ENCODE peak calls at places on chromosomes 7 and 10, in nine cellular contexts. L is T-helper 2 cell; F is neural crest cell; P is stimulated activated CD4-positive, alpha-beta T cell treated with anti-CD3 and anti-CD28 coated beads, Interleukin-15, amount 100 ng/mL, for 24 hours; O is stimulated activated CD8-positive, alpha-beta memory T cell treated with anti-CD3 and anti-CD28 coated beads, Interleukin-7, amount 100 ng/mL, for 1 hour; D is NCI-H69; S is Caco-2; H is right lobe of liver; J is AG04450. M is an unnamed sample.
A peak's percentile ranks its signal among the peaks of the same experiment; 100 is the strongest.

GRCh38 chr10:86664370-86665217 is 3.7 kb upstream of the LDB3 start:
- DNase-seq in F (no peak), S (no peak), O (no peak), P (no peak), H (no peak), D (peak; percentile 41), L (no peak), J (no peak), M (no peak)

GRCh38 chr10:77208857-77209256 is 428.8 kb downstream of the KCNMA1 start:
- DNase-seq in L (no peak), H (no peak), P (no peak), D (peak; percentile 89), S (no peak), F (no peak), O (no peak), J (no peak), M (no peak)

GRCh38 chr10:36574212-36574611 is 551.2 kb upstream of the ANKRD30A start:
- DNase-seq in F (no peak), D (no peak), H (no peak), L (no peak), P (no peak), O (no peak), J (no peak), S (no peak), M (no peak)

GRCh38 chr10:49618861-49619260 is 5.0 kb downstream of the CHAT start:
- DNase-seq in J (no peak), H (no peak), S (no peak), P (no peak), O (no peak), F (no peak), D (no peak), L (no peak), M (no peak)

GRCh38 chr10:72800000-72800740 is 93.4 kb upstream of the OIT3 start:
- DNase-seq in O (no peak), P (no peak), L (no peak), F (no peak), D (peak; percentile 63), J (no peak), S (no peak), H (no peak), M (no peak)

GRCh38 chr7:90251304-90251635 is 6.3 kb downstream of the CFAP69 start:
- DNase-seq in S (no peak), H (no peak), P (no peak), O (no peak), L (no peak), D (no peak), J (no peak), F (no peak), M (no peak)

GRCh38 chr7:73343671-73344380 is 15.9 kb downstream of the FKBP6 start:
- DNase-seq in J (no peak), O (no peak), H (no peak), S (no peak), P (no peak), D (no peak), L (no peak), F (no peak), M (no peak)

GRCh38 chr7:140810830-140811556 is 113.7 kb downstream of the BRAF start:
- DNase-seq in F (peak; percentile 73), L (peak; percentile 34), H (no peak), S (peak; percentile 73), J (peak; percentile 36), P (peak; percentile 60), D (peak; percentile 83), O (peak; percentile 17), M (peak; percentile 33)

GRCh38 chr10:124459395-124459794 is 2.2 kb upstream of the LHPP start:
- DNase-seq in L (no peak), S (no peak), D (no peak), O (no peak), F (no peak), H (no peak), J (no peak), P (no peak), M (no peak)

GRCh38 chr10:132712698-132713232 is 73.2 kb downstream of the NKX6-2 start:
- DNase-seq in S (peak; percentile 29), D (no peak), H (peak; percentile 3), F (no peak), O (no peak), P (no peak), J (no peak), L (no peak), M (no peak)

GRCh38 chr7:43015301-43015700 is 83.1 kb downstream of the MRPL32 start:
- DNase-seq in J (no peak), S (no peak), H (no peak), O (no peak), L (no peak), D (no peak), F (no peak), P (no peak), M (no peak)

GRCh38 chr10:89207801-89208551 is 859 bp upstream of the CH25H start:
- DNase-seq in D (peak; percentile 22), S (no peak), L (no peak), H (peak; percentile 61), O (no peak), J (no peak), F (peak; percentile 37), P (peak; percentile 35), M (no peak)

GRCh38 chr10:1462521-1462920 is 274.8 kb downstream of the ADARB2 start:
- DNase-seq in O (no peak), J (no peak), S (no peak), F (no peak), P (no peak), D (no peak), L (no peak), H (no peak), M (no peak)

GRCh38 chr7:98107313-98107691 is 640 bp downstream of the LMTK2 start:
- DNase-seq in S (no peak), F (no peak), O (no peak), P (no peak), J (no peak), D (peak; percentile 52), H (no peak), L (peak; percentile 24), M (no peak)

GRCh38 chr10:44703241-44704155 is 207.6 kb upstream of the TMEM72 start:
- DNase-seq in L (no peak), J (no peak), S (no peak), F (no peak), P (no peak), D (no peak), H (no peak), O (no peak), M (peak; percentile 49)

GRCh38 chr7:36795451-36796021 is 71.2 kb upstream of the AOAH start:
- DNase-seq in L (no peak), J (no peak), O (no peak), F (no peak), P (no peak), D (peak; percentile 80), S (peak; percentile 44), H (no peak), M (no peak)

GRCh38 chr7:100546129-100546867 is 7.3 kb downstream of the AGFG2 start:
- DNase-seq in S (no peak), J (no peak), F (no peak), D (peak; percentile 87), P (no peak), O (no peak), H (no peak), L (no peak), M (no peak)

GRCh38 chr7:144416341-144416740 is 12.8 kb upstream of the NOBOX start:
- DNase-seq in P (no peak), O (no peak), F (no peak), J (no peak), D (no peak), L (no peak), H (no peak), S (no peak), M (no peak)

GRCh38 chr7:24406053-24406561 is 122.1 kb downstream of the NPY start:
- DNase-seq in H (no peak), S (no peak), D (no peak), P (no peak), L (no peak), O (no peak), F (no peak), J (no peak), M (no peak)

GRCh38 chr10:122494833-122495232 is 33.5 kb downstream of the HTRA1 start:
- DNase-seq in O (no peak), S (no peak), D (no peak), L (no peak), F (no peak), P (no peak), J (peak; percentile 24), H (no peak), M (peak; percentile 74)

GRCh38 chr10:52261362-52261761 is 52.7 kb upstream of the DKK1 start:
- DNase-seq in O (no peak), S (no peak), F (no peak), P (no peak), L (no peak), J (no peak), D (no peak), H (no peak), M (no peak)

GRCh38 chr10:38025283-38025682 is 14.8 kb downstream of the ZNF33A start:
- DNase-seq in D (no peak), L (no peak), O (no peak), H (no peak), P (no peak), F (no peak), J (no peak), S (no peak), M (no peak)

GRCh38 chr7:29957921-29958320 is 31.7 kb downstream of the SCRN1 start:
- DNase-seq in F (no peak), L (no peak), O (no peak), J (no peak), S (no peak), D (peak; percentile 71), P (no peak), H (no peak), M (no peak)

GRCh38 chr10:52895066-52895465 is 122.5 kb upstream of the MBL2 start:
- DNase-seq in S (no peak), F (no peak), D (peak; percentile 13), H (no peak), O (no peak), L (no peak), P (no peak), J (no peak), M (no peak)

GRCh38 chr7:128974241-128974934 is 36.7 kb downstream of the IRF5 start:
- DNase-seq in F (no peak), S (no peak), H (no peak), L (no peak), J (no peak), P (no peak), O (no peak), D (no peak), M (no peak)

GRCh38 chr7:124152859-124153692 is 120.2 kb upstream of the TMEM229A start:
- DNase-seq in H (no peak), O (no peak), S (no peak), F (peak; percentile 36), D (peak; percentile 58), P (no peak), L (no peak), J (peak; percentile 21), M (no peak)

GRCh38 chr7:113519447-113519846 is 399.4 kb downstream of the PPP1R3A start:
- DNase-seq in J (no peak), F (no peak), P (no peak), L (no peak), D (no peak), S (no peak), H (no peak), O (no peak), M (no peak)

GRCh38 chr7:112714917-112715316 is 75.3 kb downstream of the TMEM168 start:
- DNase-seq in O (no peak), P (no peak), F (no peak), D (no peak), L (no peak), S (no peak), H (no peak), J (no peak), M (no peak)

GRCh38 chr7:73742753-73743641 is 4.4 kb upstream of the ABHD11 start:
- DNase-seq in L (no peak), S (peak; percentile 100), H (peak; percentile 95), J (no peak), F (peak; percentile 54), O (no peak), D (peak; percentile 99), P (no peak), M (no peak)

GRCh38 chr7:141462958-141463357 is 88.3 kb upstream of the AGK start:
- DNase-seq in O (no peak), F (no peak), H (peak; percentile 62), S (no peak), D (no peak), J (no peak), P (no peak), L (no peak), M (no peak)

GRCh38 chr10:58743466-58744115 is 230.9 kb downstream of the BICC1 start:
- DNase-seq in P (no peak), O (no peak), S (no peak), H (no peak), F (peak; percentile 10), J (peak; percentile 11), L (no peak), D (peak; percentile 72), M (no peak)

M was measured in HS-27A.